ENCODE peak calls at places on chromosomes 16 and 17, in four cellular contexts. D, W, Q and B are unnamed samples.

GRCh38 chr17:36691606-36692005 is 90.2 kb downstream of the MRM1 start:
- DNase-seq in D (no peak), W (no peak), Q (no peak), B (no peak)

GRCh38 chr16:4217246-4218131 is 24.4 kb downstream of the SRL start:
- DNase-seq in D (no peak), W (peak; percentile 80), Q (no peak), B (peak; percentile 84)

GRCh38 chr16:16096161-16096857 is 127.0 kb downstream of the ABCC6 start:
- DNase-seq in D (no peak), W (peak; percentile 22), Q (no peak), B (no peak)

GRCh38 chr17:32929288-32929574 is 1.3 kb downstream of the TMEM98 start:
- DNase-seq in D (no peak), W (no peak), Q (no peak), B (no peak)

GRCh38 chr16:84195201-84196093 is 4.5 kb downstream of the ADAD2 start:
- DNase-seq in D (no peak), W (no peak), Q (no peak), B (no peak)

GRCh38 chr16:73025111-73025505 is 22.8 kb downstream of the ZFHX3 start:
- DNase-seq in D (no peak), W (peak; percentile 47), Q (no peak), B (no peak)

GRCh38 chr17:74296548-74296936 is 22.5 kb downstream of the DNAI2 start:
- DNase-seq in D (no peak), W (peak; percentile 70), Q (no peak), B (peak; percentile 41)

GRCh38 chr16:8346291-8346690 is 244.0 kb downstream of the TMEM114 start:
- DNase-seq in D (no peak), W (no peak), Q (no peak), B (no peak)

GRCh38 chr17:39063681-39064069 is 87.8 kb downstream of the PLXDC1 start:
- DNase-seq in D (no peak), W (no peak), Q (no peak), B (no peak)

GRCh38 chr16:48503779-48504178 is 106.2 kb downstream of the N4BP1 start:
- DNase-seq in D (no peak), W (peak; percentile 70), Q (no peak), B (no peak)

GRCh38 chr16:84907575-84907974 is 87.8 kb downstream of the CRISPLD2 start:
- DNase-seq in D (no peak), W (no peak), Q (no peak), B (peak; percentile 32)

GRCh38 chr17:47320879-47321502 is 2.8 kb upstream of the EFCAB13 start:
- DNase-seq in D (no peak), W (no peak), Q (no peak), B (no peak)

GRCh38 chr16:85275533-85276249 is 163.4 kb upstream of the CIBAR2 start:
- DNase-seq in D (peak; percentile 93), W (peak; percentile 61), Q (peak; percentile 12), B (peak; percentile 57)

GRCh38 chr16:4614571-4615388 is at the start of gene UBALD1:
- DNase-seq in D (peak; percentile 87), W (peak; percentile 87), Q (peak; percentile 61), B (peak; percentile 75)

GRCh38 chr17:68141050-68141449 is 105.5 kb downstream of the KPNA2 start:
- DNase-seq in D (no peak), W (no peak), Q (no peak), B (no peak)